ENCODE peak calls at places on chromosomes 5 and 9, in five cellular contexts. G, E, K, P and H are unnamed samples.

GRCh38 chr9:137452761-137453642 is 6.1 kb downstream of the NSMF start:
- DNase-seq in P (peak), K (no peak), G (no peak), E (no peak), H (peak)

GRCh38 chr5:10913846-10914245 is 152.8 kb upstream of the DAP start:
- DNase-seq in G (peak), P (no peak), E (peak), K (no peak), H (no peak)

GRCh38 chr9:134895103-134895502 is 14.5 kb downstream of the FCN2 start:
- DNase-seq in K (no peak), G (no peak), E (peak), P (peak), H (no peak)

GRCh38 chr9:136847065-136847826 is 2.0 kb upstream of the PHPT1 start:
- DNase-seq in G (peak), K (no peak), P (peak), E (peak), H (peak)

GRCh38 chr5:167582263-167582662 is 709.2 kb upstream of the WWC1 start:
- DNase-seq in E (peak), P (no peak), K (no peak), G (no peak), H (no peak)

GRCh38 chr9:109826554-109826953 is 46.6 kb downstream of the PALM2AKAP2 start:
- DNase-seq in K (no peak), P (no peak), E (no peak), G (no peak), H (no peak)

GRCh38 chr5:150519560-150519945 is 11.6 kb downstream of the NDST1 start:
- DNase-seq in G (no peak), E (no peak), K (no peak), P (no peak), H (no peak)

GRCh38 chr5:6729400-6730310 is 16.4 kb downstream of the TENT4A start:
- DNase-seq in E (no peak), G (no peak), P (no peak), K (no peak), H (no peak)

GRCh38 chr5:166724284-166724683 is 1567.2 kb upstream of the WWC1 start:
- DNase-seq in P (no peak), G (peak), K (no peak), E (no peak), H (no peak)

GRCh38 chr9:130288926-130289705 is 23.6 kb downstream of the HMCN2 start:
- DNase-seq in K (no peak), P (no peak), G (no peak), E (no peak), H (no peak)

GRCh38 chr5:112737088-112737471 is 605 bp upstream of the APC start:
- DNase-seq in P (no peak), E (no peak), K (no peak), G (no peak), H (no peak)

GRCh38 chr5:93886917-93887361 is 145.5 kb upstream of the POU5F2 start:
- DNase-seq in K (no peak), E (no peak), P (no peak), G (no peak), H (peak)

GRCh38 chr5:32565143-32565542 is 20.2 kb upstream of the SUB1 start:
- DNase-seq in G (no peak), K (no peak), E (no peak), P (no peak), H (no peak)

GRCh38 chr9:115220339-115221009 is 102.5 kb upstream of the TNC start:
- DNase-seq in P (no peak), G (no peak), E (no peak), K (no peak), H (no peak)

GRCh38 chr5:79513519-79514390 is at the start of gene HOMER1:
- DNase-seq in K (peak), P (peak), G (peak), E (peak), H (peak)
- TF ChIP-seq CTCF in K (no peak), P (no peak), G (no peak), E (no peak), H (no peak)

DNA sequence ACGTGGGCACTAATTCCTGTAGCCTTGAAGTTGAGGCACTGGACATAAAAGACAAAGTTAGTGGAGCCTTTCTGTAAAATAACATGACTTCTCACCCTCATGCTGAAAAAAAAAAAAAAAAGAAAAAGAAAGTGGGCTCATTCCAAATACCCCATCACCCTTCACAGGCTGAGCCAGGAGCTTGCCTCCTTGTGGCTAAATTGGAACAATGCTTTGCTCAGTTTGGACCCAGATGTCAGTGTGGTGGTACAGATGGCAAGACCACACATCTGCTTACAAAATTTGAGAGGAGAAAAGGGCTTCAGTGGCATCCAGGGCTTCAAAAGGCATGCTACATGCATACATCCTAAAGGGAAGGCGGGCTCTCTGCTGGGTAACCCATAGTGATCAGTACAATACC is 342.8 kb downstream of the EBF1 start:
- DNase-seq in P (no peak), E (no peak), G (no peak), K (no peak), H (no peak)
- TF ChIP-seq CTCF in P (peak), E (no peak), G (no peak), K (no peak), H (no peak)

DNA sequence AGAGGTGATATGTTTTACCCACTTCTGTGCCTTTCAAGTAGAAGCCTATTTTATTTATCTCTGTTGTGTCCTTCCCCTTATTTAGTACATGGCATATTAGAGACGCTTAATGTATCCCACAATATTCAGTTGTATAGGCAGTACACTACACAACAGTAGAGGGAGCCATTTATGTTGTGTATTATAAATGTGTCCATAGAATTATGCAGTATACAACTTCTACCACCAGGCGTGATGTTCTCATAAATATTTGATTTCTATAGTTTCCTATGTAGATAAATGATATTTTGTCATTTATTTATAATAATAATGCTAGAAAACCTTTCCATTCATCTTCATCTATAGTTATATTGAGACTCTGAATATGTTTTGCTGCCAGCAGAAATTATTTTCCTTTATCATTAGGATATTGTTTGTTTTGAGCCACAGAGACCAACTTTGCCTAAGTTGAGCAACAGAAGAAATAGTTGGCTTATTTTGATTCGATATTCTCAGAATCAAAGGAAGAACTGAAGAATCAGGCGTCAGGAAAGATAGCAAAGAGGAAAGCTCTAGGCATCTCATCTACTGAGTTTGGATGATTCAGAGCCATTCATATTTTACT is 81.7 kb downstream of the ADAMTS19 start:
- DNase-seq in E (peak), P (no peak), G (no peak), K (no peak), H (no peak)
- TF ChIP-seq CTCF in E (peak), P (no peak), G (peak), K (no peak), H (peak)

DNA sequence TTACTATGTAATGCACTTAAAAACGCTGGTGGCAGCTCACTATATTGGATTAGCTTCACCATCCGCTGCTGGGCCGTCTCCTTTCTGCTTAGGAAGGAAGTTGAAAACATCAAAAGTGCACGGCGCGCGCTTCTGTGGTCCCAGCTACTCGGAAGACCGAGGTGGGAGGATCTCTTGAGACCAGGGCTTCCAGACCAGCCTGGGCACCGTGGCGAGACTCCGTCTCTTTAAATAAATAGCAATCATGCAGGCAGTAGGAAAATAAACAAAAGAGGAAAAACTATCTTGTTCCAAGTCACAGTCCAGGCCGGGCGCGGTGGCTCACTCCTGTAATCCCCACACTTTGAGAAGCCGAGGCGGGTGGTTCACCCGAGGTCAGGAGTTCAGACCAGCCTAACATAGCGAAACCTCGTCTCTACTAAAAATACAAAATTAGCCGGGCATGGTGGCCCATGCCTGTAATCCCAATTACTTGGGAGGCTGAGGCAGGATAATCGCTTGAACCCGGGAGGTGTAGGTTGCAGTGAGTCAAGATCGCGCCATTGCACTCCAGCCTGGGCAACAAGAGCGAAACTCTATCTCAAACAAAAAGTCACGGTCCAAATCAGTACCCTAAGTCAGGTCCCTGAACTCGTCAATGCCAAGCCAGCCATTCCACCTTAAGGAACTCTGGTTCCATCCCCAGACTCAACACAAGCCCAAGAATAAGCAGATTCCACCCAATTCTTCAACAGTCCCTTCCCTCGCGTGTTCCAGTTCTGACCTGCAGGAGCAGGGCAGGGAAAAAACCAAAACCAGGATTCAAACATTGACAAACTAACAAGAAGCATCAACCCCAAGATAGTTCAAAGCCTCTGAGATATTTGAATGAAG is 1.0 kb upstream of the GOLGA1 start:
- DNase-seq in K (no peak), E (peak), P (peak), G (peak), H (peak)
- TF ChIP-seq CTCF in K (peak), E (no peak), P (no peak), G (no peak), H (no peak)

GRCh38 chr9:306907-307306 is 92.2 kb downstream of the DOCK8 start:
- DNase-seq in G (no peak), E (no peak), P (no peak), K (no peak), H (no peak)
- TF ChIP-seq CTCF in G (peak), E (no peak), P (no peak), K (no peak), H (no peak)

GRCh38 chr9:124279531-124280175 is 21.9 kb downstream of the NEK6 start:
- DNase-seq in P (no peak), K (no peak), G (no peak), E (no peak), H (no peak)
- TF ChIP-seq CTCF in P (no peak), K (no peak), G (no peak), E (no peak), H (no peak)

GRCh38 chr9:94156549-94157407 is 72.5 kb downstream of the PTPDC1 start:
- DNase-seq in P (peak), E (peak), K (no peak), G (peak), H (no peak)

GRCh38 chr9:94161673-94162072 is 77.4 kb downstream of the PTPDC1 start:
- DNase-seq in E (no peak), K (no peak), G (no peak), P (no peak), H (no peak)

GRCh38 chr9:94159069-94159915 is 75.0 kb downstream of the PTPDC1 start:
- DNase-seq in K (no peak), P (no peak), E (no peak), G (no peak), H (no peak)

GRCh38 chr9:94157408-94157801 is 73.1 kb downstream of the PTPDC1 start:
- DNase-seq in K (no peak), G (no peak), E (no peak), P (no peak), H (no peak)

GRCh38 chr9:94160594-94161501 is 76.6 kb downstream of the PTPDC1 start:
- DNase-seq in G (peak), K (no peak), E (no peak), P (no peak), H (no peak)
- TF ChIP-seq CTCF in G (no peak), K (peak), E (peak), P (no peak), H (no peak)